ENCODE peak calls at places on chromosome 14, in seven cellular contexts. G is CD8-positive, alpha-beta T cell; P is colonic mucosa; N is mesenchymal stem cell; O is naive thymus-derived CD4-positive, alpha-beta T cell; D is IMR-90; S is Peyer's patch. T is an unnamed sample. For H3K27me3, the result is how much of the 10 kb centered on the place peaks cover.

GRCh38 chr14:67413806-67414769 is 2.1 kb upstream of the PLEK2 start:
- DNase-seq in N (peak), G (no peak), D (peak), P (no peak), O (no peak), S (no peak), T (peak)

GRCh38 chr14:105492051-105492965 is 1.3 kb downstream of the TEDC1 start:
- DNase-seq in P (no peak), G (no peak), S (no peak), D (no peak), N (no peak), O (no peak), T (no peak)

GRCh38 chr14:63672417-63673180 is 30.9 kb upstream of the WDR89 start:
- DNase-seq in O (no peak), S (no peak), N (no peak), D (peak), G (no peak), P (no peak), T (no peak)

GRCh38 chr14:69611264-69612013 is at the start of gene SUSD6:
- DNase-seq in O (peak), D (peak), G (peak), S (peak), N (peak), P (peak), T (peak)

GRCh38 chr14:49865431-49865859 is 12.9 kb upstream of the NEMF start:
- DNase-seq in G (peak), S (peak), N (peak), O (peak), P (peak), D (peak), T (no peak)

GRCh38 chr14:55057919-55058318 is 6.5 kb downstream of the MAPK1IP1L start:
- DNase-seq in S (no peak), G (no peak), P (no peak), D (no peak), N (no peak), O (no peak), T (no peak)

GRCh38 chr14:75452900-75453816 is 25.3 kb downstream of the JDP2 start:
- DNase-seq in S (no peak), O (no peak), D (peak), N (peak), P (no peak), G (no peak), T (peak)

GRCh38 chr14:35395283-35395682 is 9.3 kb downstream of the NFKBIA start:
- DNase-seq in P (no peak), S (peak), G (no peak), D (no peak), N (no peak), O (no peak), T (no peak)

GRCh38 chr14:43872752-43873655 is 634.1 kb downstream of the FSCB start:
- DNase-seq in O (no peak), G (no peak), S (no peak), P (no peak), N (no peak), D (no peak), T (no peak)

GRCh38 chr14:65349100-65349499 is 63.4 kb upstream of the FUT8 start:
- DNase-seq in G (no peak), P (no peak), D (no peak), S (no peak), O (no peak), N (peak), T (no peak)

GRCh38 chr14:20623798-20624197 is 17.7 kb downstream of the OR6S1 start:
- DNase-seq in N (no peak), O (no peak), P (no peak), D (no peak), G (no peak), S (no peak), T (no peak)

GRCh38 chr14:48251290-48251689 is 575.9 kb upstream of the MDGA2 start:
- DNase-seq in O (no peak), G (no peak), N (no peak), D (no peak), P (no peak), S (no peak), T (no peak)

GRCh38 chr14:77989441-77989891 is 180.7 kb upstream of the NRXN3 start:
- DNase-seq in O (no peak), P (no peak), G (no peak), N (no peak), S (no peak), D (no peak), T (no peak)

GRCh38 chr14:70735043-70735442 is 74.3 kb downstream of the MAP3K9 start:
- DNase-seq in D (no peak), O (no peak), S (no peak), G (no peak), P (no peak), N (no peak), T (no peak)

GRCh38 chr14:77007975-77008421 is 20.5 kb downstream of the IRF2BPL start:
- DNase-seq in P (peak), D (no peak), O (no peak), S (no peak), G (no peak), N (no peak), T (no peak)

GRCh38 chr14:98189521-98189920 is 1082.5 kb downstream of the BCL11B start:
- DNase-seq in G (peak), S (peak), D (no peak), O (peak), N (no peak), P (no peak), T (no peak)

GRCh38 chr14:68817513-68818212 is 24.8 kb upstream of the ZFP36L1 start:
- DNase-seq in D (no peak), O (no peak), G (no peak), S (no peak), P (no peak), N (no peak), T (no peak)

GRCh38 chr14:51860836-51861583 is 598 bp downstream of the GNG2 start:
- DNase-seq in N (peak), D (peak), P (no peak), G (no peak), S (no peak), O (no peak), T (no peak)

GRCh38 chr14:101133068-101133467 is 229.5 kb upstream of the RTL1 start:
- DNase-seq in D (no peak), P (no peak), N (no peak), S (no peak), O (no peak), G (no peak), T (no peak)

GRCh38 chr14:78278464-78278863 is 108.3 kb downstream of the NRXN3 start:
- DNase-seq in O (no peak), D (no peak), S (no peak), N (no peak), P (no peak), G (no peak), T (no peak)

GRCh38 chr14:32417956-32418552 is 89.0 kb downstream of the AKAP6 start:
- DNase-seq in G (no peak), O (no peak), D (peak), S (no peak), P (peak), N (peak), T (no peak)

GRCh38 chr14:100547633-100548294 is 39.5 kb downstream of the BEGAIN start:
- DNase-seq in O (peak), N (no peak), S (no peak), G (peak), D (peak), P (peak), T (no peak)

GRCh38 chr14:100554082-100554677 is 33.0 kb downstream of the BEGAIN start:
- DNase-seq in N (no peak), O (peak), D (no peak), P (peak), S (no peak), G (no peak), T (no peak)

GRCh38 chr14:56092761-56093160 is 25.4 kb upstream of the PELI2 start:
- DNase-seq in S (no peak), N (no peak), O (no peak), D (no peak), G (no peak), P (no peak), T (no peak)

GRCh38 chr14:68376067-68376810 is 416.6 kb downstream of the ZFP36L1 start:
- DNase-seq in S (no peak), D (no peak), G (no peak), P (no peak), O (no peak), N (no peak), T (no peak)

GRCh38 chr14:76080471-76080870 is 71.3 kb upstream of the GPATCH2L start:
- DNase-seq in S (no peak), G (no peak), D (no peak), N (no peak), P (no peak), O (no peak), T (no peak)

GRCh38 chr14:36751116-36751515 is 89.5 kb downstream of the PAX9 start:
- DNase-seq in N (no peak), S (no peak), G (no peak), P (peak), D (no peak), O (no peak), T (no peak)

GRCh38 chr14:96567289-96567899 is 65.2 kb downstream of the PAPOLA start:
- DNase-seq in N (peak), P (no peak), D (peak), S (no peak), O (peak), G (no peak), T (peak)

GRCh38 chr14:95200404-95200803 is 43.1 kb upstream of the DICER1 start:
- DNase-seq in D (no peak), O (no peak), G (no peak), S (no peak), P (no peak), N (no peak), T (no peak)

GRCh38 chr14:100037351-100037750 is 27.9 kb upstream of the EVL start:
- DNase-seq in G (no peak), N (no peak), D (peak), O (no peak), P (no peak), S (no peak), T (no peak)

GRCh38 chr14:90511795-90512331 is 115.0 kb downstream of the CALM1 start:
- DNase-seq in S (no peak), D (no peak), G (no peak), P (no peak), N (no peak), O (no peak), T (no peak)

GRCh38 chr14:75675265-75675960 is 14.4 kb downstream of the TTLL5 start:
- DNase-seq in G (no peak), P (no peak), N (peak), O (no peak), D (no peak), S (no peak), T (no peak)

GRCh38 chr14:41986726-41987125 is 380.1 kb downstream of the LRFN5 start:
- DNase-seq in D (peak), O (no peak), S (no peak), G (no peak), P (no peak), N (peak), T (no peak)

GRCh38 chr14:60106341-60106740 is 14.6 kb downstream of the PCNX4 start:
- DNase-seq in G (no peak), P (no peak), D (peak), S (no peak), O (no peak), N (peak), T (no peak)

GRCh38 chr14:32201816-32202467 is at the start of gene RNU6-7:
- DNase-seq in S (peak), N (peak), P (peak), D (peak), G (no peak), O (peak), T (no peak)

GRCh38 chr14:20503905-20504304 is 1.4 kb upstream of the RNASE10 start:
- DNase-seq in D (no peak), P (no peak), S (no peak), G (no peak), N (no peak), O (no peak), T (no peak)

GRCh38 chr14:24918822-24919221 is 131.1 kb downstream of the STXBP6 start:
- DNase-seq in S (no peak), D (no peak), G (no peak), N (no peak), P (no peak), O (no peak), T (no peak)

GRCh38 chr14:24915403-24915921 is 134.5 kb downstream of the STXBP6 start:
- DNase-seq in N (no peak), G (no peak), P (no peak), D (no peak), O (no peak), S (no peak), T (no peak)

GRCh38 chr14:24913746-24914145 is 136.2 kb downstream of the STXBP6 start:
- DNase-seq in D (no peak), P (no peak), G (no peak), O (no peak), N (no peak), S (no peak), T (no peak)

GRCh38 chr14:24913026-24913425 is 136.9 kb downstream of the STXBP6 start:
- DNase-seq in S (no peak), G (no peak), O (no peak), N (no peak), D (no peak), P (no peak), T (no peak)

DNA sequence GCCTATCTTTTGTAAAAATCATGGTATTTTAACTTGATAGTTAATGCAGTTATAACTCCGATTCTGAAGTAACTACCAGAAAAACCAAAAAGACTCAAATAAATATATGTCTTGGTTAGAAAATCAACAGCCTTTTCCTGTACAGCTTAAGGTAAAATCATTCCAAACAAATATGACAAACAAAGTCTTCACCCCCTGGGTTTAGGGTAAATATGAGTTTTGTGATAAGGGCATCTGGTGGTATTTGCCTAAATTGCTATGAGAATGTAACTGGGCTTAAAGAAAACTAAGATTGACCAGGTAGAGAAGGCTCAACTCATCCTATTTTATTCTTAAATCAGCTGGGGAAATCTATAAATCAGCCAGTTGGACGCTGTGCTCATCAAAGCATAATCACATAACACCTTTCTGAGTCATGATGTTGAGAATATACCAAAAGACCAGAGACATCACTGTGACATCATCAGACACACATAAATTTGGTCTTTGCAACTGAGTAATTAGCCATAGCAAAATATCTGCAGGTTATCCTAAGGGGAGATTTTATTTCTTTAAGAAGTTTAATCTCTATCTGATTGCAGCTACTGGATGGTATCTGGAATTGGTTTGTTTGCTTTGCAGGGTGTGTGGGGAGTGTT is 133.9 kb downstream of the STXBP6 start:
- DNase-seq in D (peak), N (no peak), G (no peak), S (no peak), P (no peak), O (no peak), T (no peak)
- H3K27ac ChIP-seq in D (no peak), N (no peak), G (no peak), S (no peak), P (no peak), O (no peak), T (no peak)

GRCh38 chr14:61280526-61281185 is 482 bp downstream of the TMEM30B start:
- DNase-seq in P (peak), O (peak), S (peak), D (peak), G (peak), N (peak), T (no peak)
- H3K27me3 ChIP-seq in P (under half), O (under half), S (under half), D (under half), G (under half), N (under half), T (under half)

DNA sequence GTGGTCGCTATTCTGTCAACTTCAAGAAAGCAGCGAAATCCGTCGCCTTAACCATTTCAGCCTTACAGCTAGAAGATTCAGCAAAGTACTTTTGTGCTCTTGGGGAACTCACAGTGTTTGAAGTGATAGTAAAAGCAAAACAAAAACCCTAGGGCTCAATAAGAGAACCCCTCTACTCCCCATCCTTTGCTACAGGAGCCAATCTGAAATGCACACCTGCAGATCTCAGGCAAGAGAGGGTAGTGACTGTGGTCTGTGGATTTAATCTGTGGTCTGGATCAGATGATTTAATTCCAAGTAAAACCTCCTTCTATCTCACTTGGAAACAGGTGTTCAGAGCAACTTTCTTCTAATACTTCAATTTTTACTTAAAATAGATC is 422.9 kb upstream of the OR4E1 start:
- DNase-seq in G (no peak), P (no peak), O (peak), S (no peak), D (no peak), N (no peak), T (no peak)
- H3K27ac ChIP-seq in G (no peak), P (no peak), O (peak), S (peak), D (no peak), N (no peak), T (no peak)

DNA sequence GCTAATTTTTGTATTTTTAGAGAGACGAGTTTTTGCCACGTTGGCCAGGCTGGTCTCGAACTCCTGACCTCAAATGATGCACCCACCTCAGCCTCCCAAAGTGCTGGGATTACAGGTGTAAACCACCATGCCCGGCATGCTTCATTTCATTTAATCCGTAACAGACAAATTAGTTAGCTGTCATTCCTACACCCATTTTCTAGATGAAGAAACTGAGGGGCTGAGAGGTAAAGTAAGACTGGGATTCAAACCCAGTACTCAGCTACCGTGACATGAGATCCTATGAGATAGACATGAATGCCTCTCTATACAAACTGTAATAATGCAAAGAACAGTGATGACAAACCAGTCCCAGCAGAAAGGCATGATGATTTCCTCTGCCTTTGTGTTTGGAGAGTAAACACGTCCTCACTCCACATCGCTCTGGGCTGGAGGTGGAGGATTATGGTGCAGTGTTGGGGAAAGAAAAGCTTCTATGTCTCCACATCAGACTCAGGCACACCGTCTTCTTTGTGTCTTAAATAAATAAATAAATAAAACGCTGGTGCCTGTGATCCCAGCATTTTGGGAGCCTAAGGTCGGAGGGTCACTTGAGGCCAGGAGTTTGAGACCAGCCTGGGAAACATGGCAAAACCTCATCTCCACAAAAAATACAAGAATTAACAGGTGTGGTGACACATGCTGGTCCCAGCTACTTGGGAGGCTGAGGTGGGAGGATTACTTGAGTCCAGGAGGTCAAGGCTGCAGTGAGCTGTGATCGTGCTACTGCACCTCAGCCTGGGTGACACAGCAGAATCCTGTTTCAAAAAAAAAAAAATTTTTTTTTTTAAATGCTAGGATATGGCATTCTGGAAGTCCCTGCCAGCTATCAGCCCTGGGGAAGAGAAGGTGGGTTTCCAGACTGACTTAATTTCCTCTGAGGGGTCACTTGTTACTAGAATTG is 10.5 kb downstream of the VSX2 start:
- DNase-seq in G (no peak), S (no peak), O (no peak), N (no peak), P (no peak), D (no peak), T (no peak)
- H3K27me3 ChIP-seq in G (under half), S (under half), O (under half), N (half or more), P (under half), D (half or more), T (half or more)

DNA sequence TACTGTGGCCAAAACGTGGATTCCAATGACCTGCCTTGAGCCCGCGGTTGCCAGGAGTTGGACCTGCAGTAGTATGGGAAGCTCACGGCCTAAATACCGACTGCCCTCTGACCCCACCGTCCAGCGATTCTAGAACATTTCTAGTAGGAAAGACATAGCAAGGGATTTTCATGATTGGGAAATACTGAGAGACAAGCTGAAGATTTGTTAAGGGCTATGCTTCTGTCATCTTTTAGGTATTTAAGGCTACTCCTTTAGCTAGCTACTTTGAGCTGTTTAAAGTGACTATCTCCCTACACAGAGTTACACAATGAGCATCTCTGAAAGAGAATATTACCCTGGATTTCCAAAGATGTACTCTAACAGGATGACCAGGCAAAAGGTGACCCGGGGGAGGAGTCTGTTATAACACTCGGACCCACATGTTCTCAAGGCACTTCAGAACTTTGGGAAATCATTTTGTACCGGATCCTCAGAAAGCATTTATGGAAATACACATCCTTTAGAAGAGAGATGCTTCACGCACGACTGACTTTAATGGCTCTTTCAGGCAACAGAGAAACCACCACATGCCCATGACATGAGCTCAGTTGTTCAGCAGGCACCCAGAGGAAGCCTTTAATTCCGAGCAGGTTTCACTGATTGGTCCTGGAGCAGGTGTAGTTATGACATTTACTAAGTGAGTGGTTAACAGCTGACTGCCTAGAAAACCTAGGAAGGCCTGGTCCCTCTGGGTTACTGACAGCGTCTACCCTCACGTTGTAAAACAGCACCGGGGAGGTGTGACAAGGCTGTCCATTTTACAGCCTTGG is 4.2 kb downstream of the BAG5 start:
- DNase-seq in G (no peak), D (peak), N (peak), O (no peak), P (peak), S (no peak), T (no peak)
- H3K27ac ChIP-seq in G (no peak), D (peak), N (peak), O (no peak), P (no peak), S (peak), T (peak)

GRCh38 chr14:93788307-93788556 is at the start of gene PRIMA1:
- DNase-seq in S (no peak), G (no peak), P (no peak), O (no peak), D (no peak), N (no peak), T (no peak)
- H3K27me3 ChIP-seq in S (under half), G (under half), P (under half), O (under half), D (under half), N (half or more), T (under half)

T was measured in AG04450.